ENCODE peak calls at places on chromosomes 5 and 9, in five cellular contexts. One of them, this sample, is unnamed.

GRCh38 chr5:36236801-36237200 is 4.9 kb downstream of the NADK2 start:
- DNase-seq in mucosa of descending colon: no peak
- DNase-seq in neural progenitor cell: no peak
- DNase-seq in tibial artery: no peak
- DNase-seq in bronchial epithelial cell: no peak
- DNase-seq in this sample: no peak

GRCh38 chr9:96858670-96859069 is 4.4 kb upstream of the ZNF782 start:
- DNase-seq in mucosa of descending colon: no peak
- DNase-seq in neural progenitor cell: no peak
- DNase-seq in tibial artery: no peak
- DNase-seq in bronchial epithelial cell: no peak
- DNase-seq in this sample: no peak

GRCh38 chr9:69674112-69674511 is 1.9 kb upstream of the APBA1 start:
- DNase-seq in mucosa of descending colon: no peak
- DNase-seq in neural progenitor cell: peak
- DNase-seq in tibial artery: no peak
- DNase-seq in bronchial epithelial cell: peak
- DNase-seq in this sample: no peak

GRCh38 chr5:141605523-141606277 is 13.1 kb downstream of the DIAPH1 start:
- DNase-seq in mucosa of descending colon: no peak
- DNase-seq in neural progenitor cell: no peak
- DNase-seq in tibial artery: peak
- DNase-seq in bronchial epithelial cell: no peak
- DNase-seq in this sample: peak

GRCh38 chr5:59745422-59745863 is 148.1 kb downstream of the PDE4D start:
- DNase-seq in mucosa of descending colon: no peak
- DNase-seq in neural progenitor cell: no peak
- DNase-seq in tibial artery: peak
- DNase-seq in bronchial epithelial cell: peak
- DNase-seq in this sample: no peak

GRCh38 chr9:135476561-135476960 is 3.0 kb upstream of the PPP1R26 start:
- DNase-seq in mucosa of descending colon: peak
- DNase-seq in neural progenitor cell: no peak
- DNase-seq in tibial artery: no peak
- DNase-seq in bronchial epithelial cell: no peak
- DNase-seq in this sample: no peak

GRCh38 chr5:54722846-54723433 is 205.4 kb downstream of the SNX18 start:
- DNase-seq in mucosa of descending colon: no peak
- DNase-seq in neural progenitor cell: peak
- DNase-seq in tibial artery: no peak
- DNase-seq in bronchial epithelial cell: peak
- DNase-seq in this sample: no peak

GRCh38 chr5:179530069-179530998 is 20.0 kb upstream of the RUFY1 start:
- DNase-seq in mucosa of descending colon: peak
- DNase-seq in neural progenitor cell: peak
- DNase-seq in tibial artery: peak
- DNase-seq in bronchial epithelial cell: no peak
- DNase-seq in this sample: no peak

GRCh38 chr5:79973511-79973910 is 17.6 kb downstream of the MTX3 start:
- DNase-seq in mucosa of descending colon: no peak
- DNase-seq in neural progenitor cell: peak
- DNase-seq in tibial artery: no peak
- DNase-seq in bronchial epithelial cell: no peak
- DNase-seq in this sample: no peak

GRCh38 chr5:39850291-39850690 is 425.5 kb upstream of the DAB2 start:
- DNase-seq in mucosa of descending colon: no peak
- DNase-seq in neural progenitor cell: no peak
- DNase-seq in tibial artery: no peak
- DNase-seq in bronchial epithelial cell: no peak
- DNase-seq in this sample: no peak

GRCh38 chr5:33843579-33843978 is 48.2 kb downstream of the ADAMTS12 start:
- DNase-seq in mucosa of descending colon: no peak
- DNase-seq in neural progenitor cell: no peak
- DNase-seq in tibial artery: no peak
- DNase-seq in bronchial epithelial cell: peak
- DNase-seq in this sample: no peak

GRCh38 chr9:98472216-98472615 is 216.8 kb upstream of the TBC1D2 start:
- DNase-seq in mucosa of descending colon: no peak
- DNase-seq in neural progenitor cell: no peak
- DNase-seq in tibial artery: no peak
- DNase-seq in bronchial epithelial cell: peak
- DNase-seq in this sample: no peak

GRCh38 chr5:133796186-133796585 is 172.2 kb downstream of the C5orf15 start:
- DNase-seq in mucosa of descending colon: no peak
- DNase-seq in neural progenitor cell: no peak
- DNase-seq in tibial artery: no peak
- DNase-seq in bronchial epithelial cell: no peak
- DNase-seq in this sample: no peak

GRCh38 chr5:134273642-134274361 is 47.9 kb upstream of the PPP2CA start:
- DNase-seq in mucosa of descending colon: no peak
- DNase-seq in neural progenitor cell: no peak
- DNase-seq in tibial artery: no peak
- DNase-seq in bronchial epithelial cell: peak
- DNase-seq in this sample: no peak

GRCh38 chr9:84266087-84266561 is 74.4 kb downstream of the SLC28A3 start:
- DNase-seq in mucosa of descending colon: no peak
- DNase-seq in neural progenitor cell: peak
- DNase-seq in tibial artery: no peak
- DNase-seq in bronchial epithelial cell: peak
- DNase-seq in this sample: no peak

GRCh38 chr9:78365979-78366697 is 69.2 kb downstream of the PSAT1 start:
- DNase-seq in mucosa of descending colon: no peak
- DNase-seq in neural progenitor cell: peak
- DNase-seq in tibial artery: no peak
- DNase-seq in bronchial epithelial cell: peak
- DNase-seq in this sample: no peak

GRCh38 chr9:89450213-89450612 is 47.7 kb downstream of the SEMA4D start:
- DNase-seq in mucosa of descending colon: no peak
- DNase-seq in neural progenitor cell: no peak
- DNase-seq in tibial artery: no peak
- DNase-seq in bronchial epithelial cell: no peak
- DNase-seq in this sample: no peak

GRCh38 chr9:135010921-135011320 is 76.5 kb upstream of the OLFM1 start:
- DNase-seq in mucosa of descending colon: no peak
- DNase-seq in neural progenitor cell: no peak
- DNase-seq in tibial artery: no peak
- DNase-seq in bronchial epithelial cell: no peak
- DNase-seq in this sample: no peak

GRCh38 chr9:33942471-33943083 is 106.1 kb downstream of the UBAP2 start:
- DNase-seq in mucosa of descending colon: no peak
- DNase-seq in neural progenitor cell: no peak
- DNase-seq in tibial artery: no peak
- DNase-seq in bronchial epithelial cell: peak
- DNase-seq in this sample: no peak

GRCh38 chr5:151008906-151009305 is 11.5 kb upstream of the GPX3 start:
- DNase-seq in mucosa of descending colon: no peak
- DNase-seq in neural progenitor cell: no peak
- DNase-seq in tibial artery: no peak
- DNase-seq in bronchial epithelial cell: no peak
- DNase-seq in this sample: no peak

GRCh38 chr9:92740015-92740408 is 24.6 kb downstream of the BICD2 start:
- DNase-seq in mucosa of descending colon: no peak
- DNase-seq in neural progenitor cell: no peak
- DNase-seq in tibial artery: peak
- DNase-seq in bronchial epithelial cell: no peak
- DNase-seq in this sample: no peak

GRCh38 chr5:156934450-156935211 is 28.4 kb downstream of the TIMD4 start:
- DNase-seq in mucosa of descending colon: peak
- DNase-seq in neural progenitor cell: peak
- DNase-seq in tibial artery: no peak
- DNase-seq in bronchial epithelial cell: no peak
- DNase-seq in this sample: no peak

GRCh38 chr5:73030995-73031394 is 75.2 kb downstream of the FCHO2 start:
- DNase-seq in mucosa of descending colon: no peak
- DNase-seq in neural progenitor cell: peak
- DNase-seq in tibial artery: no peak
- DNase-seq in bronchial epithelial cell: peak
- DNase-seq in this sample: no peak

GRCh38 chr5:143054480-143054941 is 284.3 kb downstream of the ARHGAP26 start:
- DNase-seq in mucosa of descending colon: no peak
- DNase-seq in neural progenitor cell: no peak
- DNase-seq in tibial artery: no peak
- DNase-seq in bronchial epithelial cell: peak
- DNase-seq in this sample: peak

DNA sequence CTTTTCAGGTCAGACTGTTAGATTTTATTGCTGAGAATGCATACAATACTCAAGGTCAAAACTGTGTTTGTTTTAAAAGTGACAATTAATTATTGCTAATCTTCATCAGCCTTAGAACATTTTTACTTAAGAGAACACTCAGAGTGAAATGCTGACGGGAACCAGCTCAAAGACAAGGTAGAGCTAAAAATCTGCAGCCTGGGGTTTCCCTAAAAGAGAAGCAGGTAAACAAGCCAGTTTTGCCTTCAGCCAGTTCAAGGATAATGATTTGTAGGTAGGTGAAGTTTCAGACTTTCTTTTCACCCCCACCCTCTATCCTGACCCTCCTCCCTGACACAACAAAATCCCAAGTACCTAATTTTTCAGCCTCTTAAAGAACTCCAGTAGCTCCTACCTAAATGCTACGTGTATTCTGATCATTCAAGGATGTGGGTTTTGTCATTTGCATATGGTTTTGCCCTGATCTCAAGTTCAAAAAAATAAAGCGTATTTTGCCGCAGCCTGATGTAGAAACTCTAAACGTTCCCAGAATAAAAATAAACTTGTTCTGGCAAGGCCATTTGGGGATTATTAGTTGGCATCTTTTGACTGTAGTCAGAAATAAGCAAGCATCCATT is 407.2 kb downstream of the EFNA5 start:
- DNase-seq in mucosa of descending colon: no peak
- DNase-seq in neural progenitor cell: no peak
- DNase-seq in tibial artery: no peak
- DNase-seq in bronchial epithelial cell: no peak
- DNase-seq in this sample: no peak
- H3K4me3 ChIP-seq in mucosa of descending colon: no peak
- H3K4me3 ChIP-seq in neural progenitor cell: no peak
- H3K4me3 ChIP-seq in tibial artery: no peak
- H3K4me3 ChIP-seq in bronchial epithelial cell: no peak
- H3K4me3 ChIP-seq in this sample: no peak

DNA sequence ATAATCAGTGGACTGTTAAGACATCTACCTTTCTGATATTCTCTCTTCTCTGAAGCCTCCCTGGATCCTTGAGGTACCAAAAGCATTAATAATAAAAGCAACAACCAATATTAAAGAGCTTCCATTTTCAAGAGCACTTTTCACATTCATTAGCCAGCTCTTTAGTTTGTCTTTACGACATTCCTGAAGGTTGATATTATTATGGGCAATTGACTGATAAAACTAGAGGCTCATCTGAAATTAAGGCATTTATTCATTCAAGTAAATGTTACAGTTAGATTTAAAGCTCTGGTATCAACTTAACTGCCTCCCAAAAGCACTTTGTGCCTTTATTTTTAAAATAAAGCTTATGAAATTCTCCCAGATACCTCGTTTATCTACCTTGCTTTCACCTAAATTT is 199.6 kb downstream of the PLK2 start:
- DNase-seq in mucosa of descending colon: no peak
- DNase-seq in neural progenitor cell: no peak
- DNase-seq in tibial artery: no peak
- DNase-seq in bronchial epithelial cell: no peak
- DNase-seq in this sample: no peak
- H3K4me3 ChIP-seq in mucosa of descending colon: no peak
- H3K4me3 ChIP-seq in neural progenitor cell: no peak
- H3K4me3 ChIP-seq in tibial artery: no peak
- H3K4me3 ChIP-seq in bronchial epithelial cell: no peak
- H3K4me3 ChIP-seq in this sample: no peak

DNA sequence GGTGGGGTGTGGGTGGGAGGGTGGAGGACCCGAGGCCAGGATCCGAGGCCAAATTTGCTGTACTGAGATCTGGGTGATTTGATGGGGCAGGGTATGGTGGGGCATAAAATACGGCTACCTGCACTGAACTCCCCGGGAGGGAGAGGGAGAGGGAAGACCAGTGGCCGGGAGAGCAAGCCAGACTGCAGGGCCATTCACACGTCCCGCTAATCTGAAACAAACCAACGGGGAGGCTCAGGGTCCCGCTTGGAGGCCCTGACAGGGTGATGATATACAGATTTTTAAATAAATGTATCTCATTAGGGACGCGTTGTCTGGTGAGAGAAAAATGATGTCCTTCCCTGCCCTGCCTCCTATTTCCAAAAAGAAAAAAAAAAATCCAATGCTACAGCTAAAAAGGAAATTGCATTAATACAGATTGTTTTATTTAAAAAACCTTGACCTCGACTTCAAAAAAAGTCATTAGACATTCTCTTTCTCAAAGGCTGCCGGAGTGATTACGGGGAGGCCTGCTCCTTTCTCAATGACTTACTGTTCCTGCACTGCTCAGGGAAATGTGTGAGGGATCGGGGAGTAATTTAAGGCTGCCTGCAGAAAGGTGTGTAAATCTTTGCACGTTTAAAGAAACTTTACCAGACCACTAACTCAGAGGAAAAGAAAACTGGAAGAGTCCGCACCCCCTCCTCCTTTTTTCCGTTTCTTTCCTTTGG is 11.5 kb upstream of the PRRX2 start:
- DNase-seq in mucosa of descending colon: no peak
- DNase-seq in neural progenitor cell: no peak
- DNase-seq in tibial artery: no peak
- DNase-seq in bronchial epithelial cell: no peak
- DNase-seq in this sample: no peak
- H3K4me3 ChIP-seq in mucosa of descending colon: no peak
- H3K4me3 ChIP-seq in neural progenitor cell: no peak
- H3K4me3 ChIP-seq in tibial artery: no peak
- H3K4me3 ChIP-seq in bronchial epithelial cell: no peak
- H3K4me3 ChIP-seq in this sample: no peak

GRCh38 chr5:88142801-88143692 is 125.6 kb downstream of the TMEM161B start:
- DNase-seq in mucosa of descending colon: no peak
- DNase-seq in neural progenitor cell: peak
- DNase-seq in tibial artery: peak
- DNase-seq in bronchial epithelial cell: no peak
- DNase-seq in this sample: no peak

GRCh38 chr5:88144219-88145040 is 124.2 kb downstream of the TMEM161B start:
- DNase-seq in mucosa of descending colon: no peak
- DNase-seq in neural progenitor cell: peak
- DNase-seq in tibial artery: no peak
- DNase-seq in bronchial epithelial cell: no peak
- DNase-seq in this sample: no peak

GRCh38 chr5:88145603-88146467 is 122.8 kb downstream of the TMEM161B start:
- DNase-seq in mucosa of descending colon: no peak
- DNase-seq in neural progenitor cell: peak
- DNase-seq in tibial artery: no peak
- DNase-seq in bronchial epithelial cell: peak
- DNase-seq in this sample: no peak

GRCh38 chr5:88145205-88145602 is 123.4 kb downstream of the TMEM161B start:
- DNase-seq in mucosa of descending colon: no peak
- DNase-seq in neural progenitor cell: peak
- DNase-seq in tibial artery: peak
- DNase-seq in bronchial epithelial cell: no peak
- DNase-seq in this sample: no peak

DNA sequence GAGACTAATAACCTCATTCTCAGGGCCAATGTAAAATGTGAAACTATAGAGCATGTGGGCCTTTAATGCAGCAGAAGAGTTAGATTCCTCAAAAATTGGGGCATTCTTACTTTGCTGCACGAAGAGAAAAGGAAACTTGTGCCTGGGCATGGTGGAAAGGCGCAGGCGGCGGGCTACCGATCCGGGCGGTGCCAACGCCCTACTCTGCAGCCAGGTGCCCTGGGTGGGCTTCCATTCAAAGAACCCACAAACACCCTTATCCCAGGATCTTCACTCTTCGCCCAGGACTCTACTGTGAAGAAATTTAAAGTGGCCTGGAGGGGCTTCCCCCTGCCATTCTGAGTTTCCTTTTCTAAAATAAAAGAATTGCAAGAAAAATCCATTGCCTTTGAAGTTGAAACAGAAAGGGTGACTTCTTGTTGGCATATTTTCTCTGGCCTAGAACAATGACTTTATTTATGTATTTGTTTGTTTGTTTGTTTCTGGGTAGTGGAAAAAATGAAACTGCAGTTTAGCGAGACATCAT is 124.9 kb downstream of the TMEM161B start:
- DNase-seq in mucosa of descending colon: no peak
- DNase-seq in neural progenitor cell: peak
- DNase-seq in tibial artery: no peak
- DNase-seq in bronchial epithelial cell: no peak
- DNase-seq in this sample: no peak
- H3K4me3 ChIP-seq in mucosa of descending colon: no peak
- H3K4me3 ChIP-seq in neural progenitor cell: no peak
- H3K4me3 ChIP-seq in tibial artery: peak
- H3K4me3 ChIP-seq in bronchial epithelial cell: no peak
- H3K4me3 ChIP-seq in this sample: no peak

This sample was measured in GM12864.